ENCODE peak calls at places on chromosomes 1 and 21, in six cellular contexts. T is GM23248, M is tibial artery, D is aorta, H is LoVo, Z is AG08395. Q is an unnamed sample.

GRCh38 chr1:184153731-184154130 is 102.2 kb downstream of the TSEN15 start:
- DNase-seq in T (no peak), M (no peak), D (no peak), H (no peak), Z (no peak), Q (no peak)

GRCh38 chr1:206738370-206739366 is 31.9 kb upstream of the IL19 start:
- DNase-seq in T (peak), M (no peak), D (no peak), H (no peak), Z (peak), Q (no peak)

GRCh38 chr21:38853421-38853919 is 47.7 kb downstream of the ETS2 start:
- DNase-seq in T (peak), M (no peak), D (no peak), H (peak), Z (peak), Q (peak)

GRCh38 chr1:224874775-224875174 is 54.7 kb upstream of the DNAH14 start:
- DNase-seq in T (no peak), M (no peak), D (no peak), H (no peak), Z (no peak), Q (no peak)

GRCh38 chr1:173355281-173356031 is 121.7 kb upstream of the PRDX6 start:
- DNase-seq in T (no peak), M (no peak), D (no peak), H (no peak), Z (no peak), Q (no peak)

GRCh38 chr1:169615803-169616202 is 14.1 kb downstream of the SELP start:
- DNase-seq in T (no peak), M (no peak), D (no peak), H (no peak), Z (no peak), Q (no peak)

GRCh38 chr1:162384116-162384515 is 2.6 kb downstream of the C1orf226 start:
- DNase-seq in T (no peak), M (peak), D (no peak), H (no peak), Z (no peak), Q (no peak)

GRCh38 chr1:109765483-109765815 is 1.7 kb upstream of the EPS8L3 start:
- DNase-seq in T (no peak), M (peak), D (no peak), H (no peak), Z (no peak), Q (no peak)

GRCh38 chr21:31366825-31367224 is 22.8 kb upstream of the TIAM1 start:
- DNase-seq in T (peak), M (no peak), D (no peak), H (peak), Z (no peak), Q (peak)

GRCh38 chr1:115006191-115006590 is 23.4 kb upstream of the TSHB start:
- DNase-seq in T (no peak), M (no peak), D (no peak), H (no peak), Z (no peak), Q (no peak)

GRCh38 chr1:32883338-32883737 is 3.0 kb upstream of the HPCA start:
- DNase-seq in T (no peak), M (no peak), D (no peak), H (no peak), Z (no peak), Q (no peak)

GRCh38 chr1:24193046-24193445 is 6.0 kb upstream of the IFNLR1 start:
- DNase-seq in T (peak), M (no peak), D (no peak), H (no peak), Z (no peak), Q (no peak)

GRCh38 chr1:24688621-24689195 is 45.6 kb downstream of the SRRM1 start:
- DNase-seq in T (peak), M (peak), D (peak), H (peak), Z (peak), Q (no peak)

GRCh38 chr1:156076609-156077429 is 5.4 kb downstream of the MEX3A start:
- DNase-seq in T (no peak), M (no peak), D (no peak), H (no peak), Z (no peak), Q (no peak)

GRCh38 chr1:37795340-37796110 is 1.9 kb downstream of the MANEAL start:
- DNase-seq in T (peak), M (no peak), D (peak), H (no peak), Z (peak), Q (no peak)

GRCh38 chr1:91851130-91852010 is 34.6 kb downstream of the TGFBR3 start:
- DNase-seq in T (peak), M (peak), D (peak), H (peak), Z (peak), Q (peak)

GRCh38 chr1:80424249-80424648 is 1376.5 kb upstream of the ADGRL2 start:
- DNase-seq in T (no peak), M (no peak), D (no peak), H (no peak), Z (no peak), Q (no peak)

GRCh38 chr1:3674100-3675094 is 22.1 kb downstream of the TP73 start:
- DNase-seq in T (peak), M (no peak), D (peak), H (no peak), Z (no peak), Q (no peak)

GRCh38 chr21:41634858-41635257 is 126.9 kb upstream of the TMPRSS2 start:
- DNase-seq in T (peak), M (peak), D (no peak), H (peak), Z (peak), Q (no peak)

GRCh38 chr21:45459171-45460010 is 54.4 kb downstream of the COL18A1 start:
- DNase-seq in T (no peak), M (no peak), D (peak), H (no peak), Z (no peak), Q (no peak)

GRCh38 chr1:8477199-8477982 is 159.5 kb downstream of the SLC45A1 start:
- DNase-seq in T (peak), M (no peak), D (no peak), H (no peak), Z (peak), Q (no peak)

GRCh38 chr1:164667600-164667999 is 108.6 kb downstream of the PBX1 start:
- DNase-seq in T (no peak), M (no peak), D (no peak), H (no peak), Z (no peak), Q (no peak)

GRCh38 chr1:152926091-152926490 is 17.7 kb downstream of the IVL start:
- DNase-seq in T (peak), M (no peak), D (no peak), H (peak), Z (peak), Q (no peak)

GRCh38 chr21:46397993-46398392 is 60.7 kb upstream of the DIP2A start:
- DNase-seq in T (no peak), M (no peak), D (peak), H (no peak), Z (no peak), Q (no peak)